ENCODE peak calls at places on chromosomes 7 and 10, in seven cellular contexts. One of them, this sample, is unnamed.

GRCh38 chr10:88989824-88990527 is 622 bp upstream of the FAS start:
- DNase-seq in HCT116: no peak
- DNase-seq in SK-N-SH: no peak
- DNase-seq in K562: no peak
- DNase-seq in H1: no peak
- DNase-seq in HepG2: no peak
- DNase-seq in GM12878: no peak
- DNase-seq in this sample: peak; percentile 37

GRCh38 chr10:15433850-15434537 is 62.9 kb upstream of the FAM171A1 start:
- DNase-seq in HCT116: peak; percentile 38
- DNase-seq in SK-N-SH: peak; percentile 58
- DNase-seq in K562: peak; percentile 58
- DNase-seq in H1: no peak
- DNase-seq in HepG2: peak; percentile 30
- DNase-seq in GM12878: no peak
- DNase-seq in this sample: peak; percentile 78

GRCh38 chr7:1508277-1508758 is 4.1 kb upstream of the INTS1 start:
- DNase-seq in HCT116: no peak
- DNase-seq in SK-N-SH: no peak
- DNase-seq in K562: no peak
- DNase-seq in H1: no peak
- DNase-seq in HepG2: no peak
- DNase-seq in GM12878: no peak
- DNase-seq in this sample: peak; percentile 56

GRCh38 chr10:128124813-128125403 is 1.3 kb downstream of the MKI67 start:
- DNase-seq in HCT116: no peak
- DNase-seq in SK-N-SH: peak; percentile 46
- DNase-seq in K562: peak; percentile 13
- DNase-seq in H1: no peak
- DNase-seq in HepG2: no peak
- DNase-seq in GM12878: no peak
- DNase-seq in this sample: no peak

GRCh38 chr10:43374194-43374593 is 2.8 kb downstream of the FXYD4 start:
- DNase-seq in HCT116: no peak
- DNase-seq in SK-N-SH: no peak
- DNase-seq in K562: no peak
- DNase-seq in H1: no peak
- DNase-seq in HepG2: no peak
- DNase-seq in GM12878: no peak
- DNase-seq in this sample: no peak

GRCh38 chr7:107025449-107026103 is 18.9 kb upstream of the PRKAR2B start:
- DNase-seq in HCT116: no peak
- DNase-seq in SK-N-SH: no peak
- DNase-seq in K562: peak; percentile 63
- DNase-seq in H1: no peak
- DNase-seq in HepG2: no peak
- DNase-seq in GM12878: no peak
- DNase-seq in this sample: no peak

GRCh38 chr10:63373176-63373575 is 92.6 kb downstream of the JMJD1C start:
- DNase-seq in HCT116: no peak
- DNase-seq in SK-N-SH: no peak
- DNase-seq in K562: no peak
- DNase-seq in H1: no peak
- DNase-seq in HepG2: no peak
- DNase-seq in GM12878: no peak
- DNase-seq in this sample: no peak

GRCh38 chr7:22633286-22633953 is 93.6 kb upstream of the IL6 start:
- DNase-seq in HCT116: no peak
- DNase-seq in SK-N-SH: no peak
- DNase-seq in K562: no peak
- DNase-seq in H1: no peak
- DNase-seq in HepG2: no peak
- DNase-seq in GM12878: no peak
- DNase-seq in this sample: no peak

GRCh38 chr10:17872191-17873091 is 63.3 kb downstream of the MRC1 start:
- DNase-seq in HCT116: peak; percentile 23
- DNase-seq in SK-N-SH: no peak
- DNase-seq in K562: no peak
- DNase-seq in H1: no peak
- DNase-seq in HepG2: peak; percentile 1
- DNase-seq in GM12878: no peak
- DNase-seq in this sample: no peak

GRCh38 chr10:104735036-104735435 is 93.9 kb downstream of the SORCS3 start:
- DNase-seq in HCT116: no peak
- DNase-seq in SK-N-SH: peak; percentile 53
- DNase-seq in K562: no peak
- DNase-seq in H1: peak; percentile 33
- DNase-seq in HepG2: no peak
- DNase-seq in GM12878: no peak
- DNase-seq in this sample: no peak

GRCh38 chr7:30864146-30864545 is 47.5 kb upstream of the AQP1 start:
- DNase-seq in HCT116: no peak
- DNase-seq in SK-N-SH: no peak
- DNase-seq in K562: no peak
- DNase-seq in H1: no peak
- DNase-seq in HepG2: no peak
- DNase-seq in GM12878: no peak
- DNase-seq in this sample: no peak

GRCh38 chr7:4556868-4557620 is 125.1 kb upstream of the FOXK1 start:
- DNase-seq in HCT116: no peak
- DNase-seq in SK-N-SH: no peak
- DNase-seq in K562: no peak
- DNase-seq in H1: no peak
- DNase-seq in HepG2: no peak
- DNase-seq in GM12878: no peak
- DNase-seq in this sample: no peak

GRCh38 chr10:30701471-30702173 is 72.1 kb upstream of the LYZL2 start:
- DNase-seq in HCT116: no peak
- DNase-seq in SK-N-SH: peak; percentile 48
- DNase-seq in K562: no peak
- DNase-seq in H1: no peak
- DNase-seq in HepG2: no peak
- DNase-seq in GM12878: peak; percentile 87
- DNase-seq in this sample: no peak

GRCh38 chr7:78020131-78020873 is 221.7 kb downstream of the PHTF2 start:
- DNase-seq in HCT116: peak; percentile 45
- DNase-seq in SK-N-SH: peak; percentile 83
- DNase-seq in K562: peak; percentile 80
- DNase-seq in H1: no peak
- DNase-seq in HepG2: peak; percentile 51
- DNase-seq in GM12878: peak; percentile 17
- DNase-seq in this sample: peak; percentile 93

GRCh38 chr10:51425431-51425830 is 274.0 kb downstream of the CSTF2T start:
- DNase-seq in HCT116: no peak
- DNase-seq in SK-N-SH: peak; percentile 3
- DNase-seq in K562: no peak
- DNase-seq in H1: no peak
- DNase-seq in HepG2: no peak
- DNase-seq in GM12878: no peak
- DNase-seq in this sample: no peak

GRCh38 chr10:77163670-77164348 is 473.8 kb downstream of the KCNMA1 start:
- DNase-seq in HCT116: peak; percentile 43
- DNase-seq in SK-N-SH: peak; percentile 22
- DNase-seq in K562: no peak
- DNase-seq in H1: no peak
- DNase-seq in HepG2: peak; percentile 24
- DNase-seq in GM12878: no peak
- DNase-seq in this sample: peak; percentile 46

DNA sequence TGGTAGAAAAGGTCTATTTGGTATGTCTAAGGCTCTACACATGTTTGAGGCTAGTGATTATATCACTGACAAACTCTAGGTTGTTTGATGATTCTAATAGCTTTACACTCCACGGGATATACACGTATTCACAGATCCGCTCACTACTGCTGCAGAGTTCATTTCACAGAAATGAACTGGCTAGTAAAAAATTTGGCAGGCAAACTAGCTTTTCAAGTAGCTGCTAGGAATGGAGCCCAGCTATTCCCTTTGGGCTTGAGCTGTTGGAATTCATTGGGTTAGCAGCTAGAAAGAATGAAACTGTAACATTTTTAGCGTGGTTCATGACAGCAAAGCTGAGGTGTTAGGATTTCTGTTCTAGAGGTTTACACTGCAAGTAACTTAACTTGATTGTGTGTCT is 37.6 kb downstream of the R3HCC1L start:
- DNase-seq in HCT116: no peak
- DNase-seq in SK-N-SH: no peak
- DNase-seq in K562: no peak
- DNase-seq in H1: no peak
- DNase-seq in HepG2: no peak
- DNase-seq in GM12878: no peak
- DNase-seq in this sample: no peak
- TF ChIP-seq JUND in HCT116: no peak
- TF ChIP-seq JUND in SK-N-SH: no peak
- TF ChIP-seq JUND in K562: no peak
- TF ChIP-seq JUND in H1: no peak
- TF ChIP-seq JUND in HepG2: no peak
- TF ChIP-seq JUND in GM12878: no peak
- TF ChIP-seq JUND in this sample: no peak

GRCh38 chr7:129657363-129657762 is 45.8 kb downstream of the NRF1 start:
- DNase-seq in HCT116: no peak
- DNase-seq in SK-N-SH: no peak
- DNase-seq in K562: no peak
- DNase-seq in H1: no peak
- DNase-seq in HepG2: no peak
- DNase-seq in GM12878: no peak
- DNase-seq in this sample: no peak
- TF ChIP-seq JUND in HCT116: no peak
- TF ChIP-seq JUND in SK-N-SH: no peak
- TF ChIP-seq JUND in K562: no peak
- TF ChIP-seq JUND in H1: no peak
- TF ChIP-seq JUND in HepG2: no peak
- TF ChIP-seq JUND in GM12878: no peak
- TF ChIP-seq JUND in this sample: no peak

GRCh38 chr7:158516524-158516923 is 71.1 kb downstream of the PTPRN2 start:
- DNase-seq in HCT116: no peak
- DNase-seq in SK-N-SH: no peak
- DNase-seq in K562: no peak
- DNase-seq in H1: no peak
- DNase-seq in HepG2: no peak
- DNase-seq in GM12878: no peak
- DNase-seq in this sample: no peak
- TF ChIP-seq JUND in HCT116: no peak
- TF ChIP-seq JUND in SK-N-SH: no peak
- TF ChIP-seq JUND in K562: no peak
- TF ChIP-seq JUND in H1: no peak
- TF ChIP-seq JUND in HepG2: no peak
- TF ChIP-seq JUND in GM12878: no peak
- TF ChIP-seq JUND in this sample: no peak

DNA sequence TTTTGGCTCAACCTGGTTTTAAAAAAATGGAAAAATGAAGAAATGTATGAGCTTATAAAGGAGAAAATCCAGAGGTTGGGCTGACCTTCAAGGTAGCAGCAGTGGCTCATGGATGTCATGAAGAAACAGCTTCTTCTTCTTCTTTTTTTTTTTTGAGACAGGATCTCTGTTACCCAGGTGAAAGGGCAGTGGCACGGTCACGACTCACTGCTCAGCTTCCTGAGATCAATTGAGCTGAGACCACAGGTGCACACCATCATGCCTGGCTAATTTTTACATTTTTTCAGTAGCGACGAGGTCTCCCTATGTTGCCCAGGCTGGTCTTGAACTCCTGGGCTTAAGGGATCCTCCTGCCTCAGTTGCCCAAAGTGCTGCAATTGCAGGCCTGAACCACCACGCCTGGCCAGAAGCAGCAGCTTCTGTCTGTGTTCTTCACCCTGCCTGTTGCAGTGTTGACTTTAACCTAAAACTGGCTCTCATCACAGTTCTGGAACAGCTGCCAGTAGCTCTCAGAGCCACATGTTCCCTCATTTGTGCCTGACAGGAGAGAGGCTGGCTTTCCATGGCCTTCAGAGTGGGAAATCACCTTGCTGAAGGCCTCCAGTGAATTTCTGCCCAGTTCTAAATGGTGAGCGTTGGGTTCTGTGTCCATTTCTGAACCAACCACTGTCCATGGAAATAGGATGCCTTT is 117.7 kb downstream of the PFKFB3 start:
- DNase-seq in HCT116: no peak
- DNase-seq in SK-N-SH: no peak
- DNase-seq in K562: no peak
- DNase-seq in H1: no peak
- DNase-seq in HepG2: no peak
- DNase-seq in GM12878: peak; percentile 45
- DNase-seq in this sample: no peak
- TF ChIP-seq JUND in HCT116: no peak
- TF ChIP-seq JUND in SK-N-SH: no peak
- TF ChIP-seq JUND in K562: no peak
- TF ChIP-seq JUND in H1: no peak
- TF ChIP-seq JUND in HepG2: no peak
- TF ChIP-seq JUND in GM12878: no peak
- TF ChIP-seq JUND in this sample: no peak

DNA sequence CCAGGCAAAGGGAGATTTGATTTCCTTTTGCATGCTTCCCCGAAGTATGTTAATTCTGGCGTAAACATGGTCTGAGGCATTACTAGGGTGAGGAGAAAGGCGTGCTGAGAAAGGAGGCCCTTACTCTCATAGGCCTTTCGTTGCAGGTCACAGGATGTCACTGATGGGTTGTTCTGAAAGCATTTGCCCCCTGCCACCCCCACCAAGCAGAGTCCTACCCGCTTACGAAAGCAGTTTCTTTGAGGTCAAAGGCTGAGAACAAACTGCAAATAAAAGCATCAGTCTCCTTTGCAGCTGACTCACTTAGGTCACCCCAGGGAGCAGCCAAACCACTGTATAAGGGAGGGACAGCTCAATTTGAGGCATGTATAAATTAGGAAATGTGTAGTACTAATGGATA is 57.1 kb downstream of the BPGM start:
- DNase-seq in HCT116: no peak
- DNase-seq in SK-N-SH: no peak
- DNase-seq in K562: no peak
- DNase-seq in H1: no peak
- DNase-seq in HepG2: peak; percentile 8
- DNase-seq in GM12878: no peak
- DNase-seq in this sample: no peak
- TF ChIP-seq JUND in HCT116: no peak
- TF ChIP-seq JUND in SK-N-SH: no peak
- TF ChIP-seq JUND in K562: no peak
- TF ChIP-seq JUND in H1: no peak
- TF ChIP-seq JUND in HepG2: no peak
- TF ChIP-seq JUND in GM12878: no peak
- TF ChIP-seq JUND in this sample: no peak

DNA sequence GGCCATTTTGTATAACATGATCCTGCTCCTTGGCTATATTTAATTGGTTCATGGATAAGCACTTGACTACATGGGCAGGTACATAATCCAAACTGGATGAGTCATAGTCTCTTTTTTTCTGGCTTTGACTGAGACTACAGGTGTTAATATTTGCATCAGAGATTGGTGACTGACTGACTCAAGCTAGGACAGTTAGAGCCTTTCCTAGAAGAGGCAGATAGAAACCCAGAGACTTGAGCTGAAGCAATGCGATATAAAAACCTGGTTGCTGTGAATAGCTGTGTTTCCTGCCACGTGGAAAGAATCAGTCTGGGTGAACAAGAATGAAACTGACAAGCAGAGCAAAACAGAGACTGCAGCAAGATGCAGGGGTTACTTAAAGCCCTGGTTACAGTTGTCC is 81.0 kb downstream of the SAMD9 start:
- DNase-seq in HCT116: no peak
- DNase-seq in SK-N-SH: no peak
- DNase-seq in K562: no peak
- DNase-seq in H1: no peak
- DNase-seq in HepG2: no peak
- DNase-seq in GM12878: peak; percentile 61
- DNase-seq in this sample: no peak
- TF ChIP-seq JUND in HCT116: no peak
- TF ChIP-seq JUND in SK-N-SH: no peak
- TF ChIP-seq JUND in K562: peak; percentile 12
- TF ChIP-seq JUND in H1: no peak
- TF ChIP-seq JUND in HepG2: no peak
- TF ChIP-seq JUND in GM12878: no peak
- TF ChIP-seq JUND in this sample: no peak